ENCODE peak calls at places on chromosomes 3 and 15, in ten cellular contexts. E is NCI-H524, H is ureter, U is breast epithelium, P is NCI-H446 treated with DMSO at 0.1 percent for 48 hours, J is GM18507, M is nucleus accumbens, I is PC-3, D is cardiac fibroblast, B is GM12892. G is an unnamed sample.

GRCh38 chr3:170454468-170454867 is 35.8 kb downstream of the CLDN11 start:
- DNase-seq in E (no peak), H (no peak), U (no peak), P (no peak), J (no peak), M (no peak), I (no peak), D (no peak), B (no peak), G (no peak)

GRCh38 chr3:21543380-21544075 is 207.5 kb downstream of the ZNF385D start:
- DNase-seq in E (no peak), H (no peak), U (no peak), P (no peak), J (no peak), M (no peak), I (no peak), D (no peak), B (no peak), G (no peak)

GRCh38 chr15:84817461-84818081 is 415 bp downstream of the ALPK3 start:
- DNase-seq in E (no peak), H (no peak), U (no peak), P (no peak), J (no peak), M (no peak), I (no peak), D (no peak), B (no peak), G (no peak)

GRCh38 chr3:150020527-150020926 is 49.8 kb upstream of the PFN2 start:
- DNase-seq in E (no peak), H (no peak), U (no peak), P (no peak), J (no peak), M (no peak), I (peak; percentile 74), D (peak; percentile 59), B (no peak), G (no peak)

GRCh38 chr3:126521122-126521891 is 2.6 kb upstream of the CHST13 start:
- DNase-seq in E (peak; percentile 26), H (no peak), U (no peak), P (no peak), J (no peak), M (no peak), I (no peak), D (no peak), B (no peak), G (no peak)

GRCh38 chr3:11238057-11238456 is 34.1 kb upstream of the ATG7 start:
- DNase-seq in E (no peak), H (no peak), U (no peak), P (no peak), J (no peak), M (no peak), I (peak; percentile 89), D (peak; percentile 94), B (no peak), G (no peak)

GRCh38 chr15:34754171-34754580 is 622 bp downstream of the GJD2 start:
- DNase-seq in E (peak; percentile 68), H (no peak), U (no peak), P (no peak), J (no peak), M (no peak), I (no peak), D (no peak), B (no peak), G (no peak)

GRCh38 chr3:149160754-149161289 is 31.4 kb downstream of the HPS3 start:
- DNase-seq in E (no peak), H (no peak), U (no peak), P (no peak), J (no peak), M (no peak), I (no peak), D (no peak), B (no peak), G (no peak)

GRCh38 chr15:75346796-75347221 is at the start of gene NEIL1:
- DNase-seq in E (no peak), H (no peak), U (no peak), P (no peak), J (no peak), M (no peak), I (peak; percentile 37), D (no peak), B (no peak), G (no peak)

GRCh38 chr3:55190296-55190695 is 262.4 kb upstream of the LRTM1 start:
- DNase-seq in E (no peak), H (no peak), U (no peak), P (no peak), J (no peak), M (no peak), I (no peak), D (peak; percentile 87), B (no peak), G (no peak)

GRCh38 chr3:97960561-97961275 is 11.5 kb downstream of the RIOX2 start:
- DNase-seq in E (no peak), H (no peak), U (no peak), P (peak; percentile 84), J (no peak), M (no peak), I (no peak), D (no peak), B (no peak), G (no peak)

GRCh38 chr3:39970982-39971381 is 161.6 kb downstream of the MYRIP start:
- DNase-seq in E (no peak), H (no peak), U (no peak), P (no peak), J (no peak), M (no peak), I (no peak), D (no peak), B (no peak), G (no peak)

GRCh38 chr3:14329116-14329830 is 73.1 kb upstream of the SLC6A6 start:
- DNase-seq in E (peak; percentile 10), H (no peak), U (no peak), P (no peak), J (no peak), M (no peak), I (peak; percentile 62), D (peak; percentile 22), B (no peak), G (no peak)

GRCh38 chr3:64685331-64685799 is 2.4 kb downstream of the ADAMTS9 start:
- DNase-seq in E (peak; percentile 30), H (peak; percentile 46), U (no peak), P (no peak), J (no peak), M (no peak), I (no peak), D (no peak), B (no peak), G (no peak)

GRCh38 chr15:101483476-101483875 is 6.0 kb downstream of the PCSK6 start:
- DNase-seq in E (no peak), H (no peak), U (no peak), P (no peak), J (no peak), M (no peak), I (peak; percentile 19), D (no peak), B (no peak), G (no peak)

G was measured in T-cell.